ENCODE peak calls at places on chromosomes 12 and 14, in six cellular contexts. A is body of pancreas, Y is astrocyte of the spinal cord, T is IMR-90, F is right lobe of liver, M is mucosa of descending colon. E is an unnamed sample.

GRCh38 chr12:116009805-116010204 is 267.7 kb downstream of the MED13L start:
- DNase-seq in Y (no peak), M (no peak), T (no peak), F (no peak), A (no peak), E (no peak)

GRCh38 chr14:39034481-39035296 is 68.3 kb downstream of the SEC23A start:
- DNase-seq in F (no peak), A (peak; percentile 49), T (no peak), M (no peak), Y (peak; percentile 18), E (no peak)

GRCh38 chr12:86801439-86801838 is 545.2 kb upstream of the MGAT4C start:
- DNase-seq in A (no peak), Y (no peak), M (no peak), F (no peak), T (no peak), E (no peak)

GRCh38 chr12:11321980-11322379 is 11.7 kb upstream of the PRB4 start:
- DNase-seq in T (no peak), F (no peak), A (no peak), M (no peak), Y (peak; percentile 52), E (no peak)

GRCh38 chr12:101581190-101581589 is 13.6 kb upstream of the MYBPC1 start:
- DNase-seq in Y (no peak), F (no peak), A (no peak), T (no peak), M (no peak), E (no peak)

GRCh38 chr12:32146074-32146873 is 39.6 kb downstream of the BICD1 start:
- DNase-seq in A (no peak), T (no peak), F (no peak), Y (no peak), M (no peak), E (no peak)

GRCh38 chr12:104630230-104630670 is 173.5 kb downstream of the CHST11 start:
- DNase-seq in T (no peak), M (no peak), Y (no peak), F (no peak), A (no peak), E (no peak)

GRCh38 chr14:90624228-90624627 is 192.0 kb downstream of the TTC7B start:
- DNase-seq in A (no peak), T (peak; percentile 62), F (no peak), Y (peak; percentile 28), M (no peak), E (peak; percentile 63)

GRCh38 chr14:105852378-105853088 is 326.1 kb downstream of the TMEM121 start:
- DNase-seq in A (no peak), M (peak; percentile 19), F (no peak), Y (no peak), T (no peak), E (no peak)

GRCh38 chr14:93967637-93968250 is 8.6 kb downstream of the ASB2 start:
- DNase-seq in A (no peak), Y (no peak), F (no peak), T (no peak), M (no peak), E (no peak)

GRCh38 chr14:102046337-102047278 is 40.2 kb downstream of the HSP90AA1 start:
- DNase-seq in M (peak; percentile 89), A (peak; percentile 96), T (peak; percentile 28), Y (peak; percentile 41), F (peak; percentile 82), E (peak; percentile 85)

GRCh38 chr14:76312821-76313220 is 63.1 kb upstream of the ESRRB start:
- DNase-seq in Y (no peak), T (no peak), M (no peak), F (no peak), A (no peak), E (no peak)

GRCh38 chr12:76890407-76891143 is 11.8 kb upstream of the CSRP2 start:
- DNase-seq in M (no peak), T (no peak), A (no peak), Y (no peak), F (no peak), E (no peak)

GRCh38 chr12:26119391-26119981 is 5.4 kb downstream of the BHLHE41 start:
- DNase-seq in M (no peak), T (peak; percentile 78), F (no peak), Y (peak; percentile 81), A (peak; percentile 33), E (peak; percentile 48)

GRCh38 chr12:102740157-102741032 is 176.6 kb downstream of the PAH start:
- DNase-seq in F (no peak), A (no peak), Y (peak; percentile 35), M (no peak), T (peak; percentile 36), E (peak; percentile 7)

GRCh38 chr14:23694085-23694975 is 58.2 kb downstream of the DHRS2 start:
- DNase-seq in F (no peak), Y (peak; percentile 17), T (peak; percentile 2), M (no peak), A (peak; percentile 38), E (peak; percentile 57)

GRCh38 chr12:128976120-128976519 is 122.8 kb downstream of the GLT1D1 start:
- DNase-seq in A (peak; percentile 36), T (no peak), F (no peak), Y (no peak), M (no peak), E (no peak)

GRCh38 chr12:47307680-47308399 is 228.1 kb upstream of the AMIGO2 start:
- DNase-seq in Y (peak; percentile 81), F (peak; percentile 54), M (no peak), T (peak; percentile 73), A (peak; percentile 63), E (peak; percentile 39)

GRCh38 chr14:73878436-73878835 is 8.2 kb upstream of the ZNF410 start:
- DNase-seq in Y (peak; percentile 34), T (peak; percentile 92), A (no peak), M (no peak), F (no peak), E (peak; percentile 34)

GRCh38 chr12:9064815-9065606 is 50.7 kb downstream of the A2M start:
- DNase-seq in M (peak; percentile 88), F (peak; percentile 95), Y (peak; percentile 14), T (no peak), A (peak; percentile 98), E (peak; percentile 58)

GRCh38 chr14:53509227-53509822 is 356.2 kb upstream of the DDHD1 start:
- DNase-seq in Y (peak; percentile 68), T (peak; percentile 92), M (no peak), F (no peak), A (peak; percentile 18), E (peak; percentile 97)

GRCh38 chr12:114681149-114681849 is 2.7 kb downstream of the TBX3 start:
- DNase-seq in A (no peak), Y (peak; percentile 65), T (peak; percentile 65), F (no peak), M (peak; percentile 51), E (no peak)
- H3K4me3 ChIP-seq in A (no peak overlapping the region), Y (peak overlapping the region; percentile 93), T (peak overlapping the region; percentile 69), F (peak overlapping the region; percentile 62), M (no peak overlapping the region), E (peak overlapping the region; percentile 62)

GRCh38 chr12:67394600-67394999 is 125.4 kb downstream of the CAND1 start:
- DNase-seq in Y (peak; percentile 83), F (no peak), T (peak; percentile 57), A (peak; percentile 78), M (no peak), E (no peak)
- TF ChIP-seq CTCF in Y (peak; percentile 51), F (no peak), T (peak; percentile 20), A (peak; percentile 49), M (no peak), E (no peak)

DNA sequence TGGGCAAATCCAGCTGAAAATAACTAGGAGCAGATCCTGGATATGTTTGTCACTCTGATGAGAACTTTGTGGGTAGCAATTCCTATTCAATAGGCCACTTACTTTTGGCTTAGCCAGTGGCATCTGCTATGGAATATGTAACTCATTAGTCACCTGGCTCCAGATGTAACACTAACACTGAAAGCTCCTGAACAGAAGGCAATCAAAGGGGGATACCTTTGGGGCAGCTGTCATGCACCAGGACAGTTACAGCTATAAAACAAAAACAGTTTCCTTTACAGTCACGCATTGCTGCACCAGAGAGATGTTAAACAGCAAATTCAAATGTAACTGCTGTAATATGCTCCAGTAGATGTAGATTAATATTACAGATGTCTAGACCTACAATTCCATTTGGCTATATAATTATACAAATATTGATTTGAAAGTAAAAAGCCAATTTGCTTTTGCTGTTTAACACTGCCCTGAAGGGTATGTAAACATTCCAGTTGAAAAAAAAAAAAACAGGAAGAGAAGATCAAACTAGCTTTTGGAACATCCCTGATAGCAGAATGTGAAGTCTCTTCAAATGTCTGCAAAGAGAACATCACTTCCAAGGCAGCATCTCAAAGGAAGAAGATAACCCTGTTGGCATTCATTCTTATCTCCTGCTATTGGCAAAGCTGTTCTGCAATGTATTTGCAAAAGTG is 18.4 kb downstream of the RACGAP1 start:
- DNase-seq in Y (no peak), F (no peak), A (no peak), M (no peak), T (peak; percentile 49), E (peak; percentile 26)
- H3K4me3 ChIP-seq in Y (no peak overlapping the region), F (no peak overlapping the region), A (no peak overlapping the region), M (no peak overlapping the region), T (no peak overlapping the region), E (no peak overlapping the region)

DNA sequence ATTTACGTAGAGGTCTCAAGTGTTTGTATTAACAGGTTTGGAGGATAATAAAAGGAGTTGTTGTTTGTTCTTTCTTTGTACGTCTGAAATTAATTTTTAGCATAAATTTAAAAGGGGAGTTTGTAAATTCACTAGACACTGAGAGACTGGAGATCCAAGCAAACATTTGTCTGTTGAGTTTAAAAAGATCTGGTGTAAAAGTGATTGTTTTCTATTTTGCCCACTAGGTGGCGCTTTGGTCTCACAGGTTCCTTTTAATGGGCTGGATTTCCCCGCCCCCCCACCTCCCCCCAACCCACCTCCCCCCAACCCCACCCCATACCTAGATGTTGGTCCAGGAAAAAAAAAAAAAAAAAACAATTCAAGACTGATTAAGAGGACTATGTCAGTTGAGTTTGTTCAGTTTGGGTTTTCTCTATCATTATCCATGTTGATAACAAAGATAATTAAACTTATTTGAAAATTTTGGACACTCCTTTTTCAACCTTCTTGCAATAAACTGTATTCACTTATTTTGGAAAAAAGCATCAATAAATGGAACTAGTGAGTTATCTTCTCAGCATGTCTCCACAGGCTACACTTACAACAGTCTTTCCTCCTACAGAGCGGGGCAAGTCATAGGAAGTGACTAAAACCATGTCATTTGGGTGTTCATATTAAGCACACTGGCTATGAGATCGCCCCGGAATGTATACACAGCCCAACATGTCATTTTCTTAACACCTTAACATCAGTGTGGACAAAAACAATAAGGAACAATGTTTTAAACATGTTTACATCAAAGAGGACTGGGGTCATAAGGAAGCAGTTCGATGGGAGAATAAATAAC is 841.1 kb downstream of the NRXN3 start:
- DNase-seq in F (no peak), M (no peak), A (peak; percentile 12), T (peak; percentile 84), Y (peak; percentile 81), E (peak; percentile 81)
- TF ChIP-seq CTCF in F (peak; percentile 39), M (no peak), A (peak; percentile 51), T (peak; percentile 56), Y (peak; percentile 23), E (peak; percentile 19)

E was measured in foreskin fibroblast.